ENCODE peak calls at places on chromosomes 12 and 14, in nine cellular contexts. One of them, this sample, is unnamed.

GRCh38 chr14:49971156-49972141 is 78.6 kb downstream of the ARF6 start:
- DNase-seq in AG10803: peak
- DNase-seq in progenitor cell of endocrine pancreas: no peak
- DNase-seq in stomach: no peak
- DNase-seq in heart right ventricle: no peak
- DNase-seq in mucosa of descending colon: peak
- DNase-seq in spleen: no peak
- DNase-seq in adrenal gland: no peak
- DNase-seq in lower lobe of right lung: no peak
- DNase-seq in this sample: peak

GRCh38 chr14:35934499-35934898 is 108.4 kb downstream of the BRMS1L start:
- DNase-seq in AG10803: no peak
- DNase-seq in progenitor cell of endocrine pancreas: no peak
- DNase-seq in stomach: no peak
- DNase-seq in heart right ventricle: no peak
- DNase-seq in mucosa of descending colon: no peak
- DNase-seq in spleen: no peak
- DNase-seq in adrenal gland: no peak
- DNase-seq in lower lobe of right lung: no peak
- DNase-seq in this sample: no peak

GRCh38 chr12:28793767-28794166 is 355.3 kb upstream of the FAR2 start:
- DNase-seq in AG10803: peak
- DNase-seq in progenitor cell of endocrine pancreas: no peak
- DNase-seq in stomach: no peak
- DNase-seq in heart right ventricle: no peak
- DNase-seq in mucosa of descending colon: no peak
- DNase-seq in spleen: no peak
- DNase-seq in adrenal gland: no peak
- DNase-seq in lower lobe of right lung: no peak
- DNase-seq in this sample: peak

GRCh38 chr12:88529531-88530488 is 50.5 kb downstream of the KITLG start:
- DNase-seq in AG10803: peak
- DNase-seq in progenitor cell of endocrine pancreas: no peak
- DNase-seq in stomach: no peak
- DNase-seq in heart right ventricle: no peak
- DNase-seq in mucosa of descending colon: peak
- DNase-seq in spleen: no peak
- DNase-seq in adrenal gland: no peak
- DNase-seq in lower lobe of right lung: no peak
- DNase-seq in this sample: no peak

GRCh38 chr14:22476882-22477281 is 112.1 kb downstream of the DAD1 start:
- DNase-seq in AG10803: no peak
- DNase-seq in progenitor cell of endocrine pancreas: no peak
- DNase-seq in stomach: no peak
- DNase-seq in heart right ventricle: no peak
- DNase-seq in mucosa of descending colon: no peak
- DNase-seq in spleen: no peak
- DNase-seq in adrenal gland: no peak
- DNase-seq in lower lobe of right lung: no peak
- DNase-seq in this sample: no peak

GRCh38 chr14:61140872-61141271 is 140.3 kb downstream of the TMEM30B start:
- DNase-seq in AG10803: peak
- DNase-seq in progenitor cell of endocrine pancreas: no peak
- DNase-seq in stomach: no peak
- DNase-seq in heart right ventricle: no peak
- DNase-seq in mucosa of descending colon: no peak
- DNase-seq in spleen: no peak
- DNase-seq in adrenal gland: no peak
- DNase-seq in lower lobe of right lung: no peak
- DNase-seq in this sample: peak

GRCh38 chr12:52637299-52637698 is 14.7 kb downstream of the KRT2 start:
- DNase-seq in AG10803: no peak
- DNase-seq in progenitor cell of endocrine pancreas: no peak
- DNase-seq in stomach: no peak
- DNase-seq in heart right ventricle: no peak
- DNase-seq in mucosa of descending colon: no peak
- DNase-seq in spleen: no peak
- DNase-seq in adrenal gland: no peak
- DNase-seq in lower lobe of right lung: no peak
- DNase-seq in this sample: no peak

GRCh38 chr12:12684375-12685106 is 11.4 kb downstream of the GPR19 start:
- DNase-seq in AG10803: peak
- DNase-seq in progenitor cell of endocrine pancreas: peak
- DNase-seq in stomach: no peak
- DNase-seq in heart right ventricle: peak
- DNase-seq in mucosa of descending colon: peak
- DNase-seq in spleen: no peak
- DNase-seq in adrenal gland: peak
- DNase-seq in lower lobe of right lung: no peak
- DNase-seq in this sample: peak

GRCh38 chr14:98136019-98136418 is 1136.0 kb downstream of the BCL11B start:
- DNase-seq in AG10803: no peak
- DNase-seq in progenitor cell of endocrine pancreas: no peak
- DNase-seq in stomach: no peak
- DNase-seq in heart right ventricle: no peak
- DNase-seq in mucosa of descending colon: no peak
- DNase-seq in spleen: no peak
- DNase-seq in adrenal gland: no peak
- DNase-seq in lower lobe of right lung: no peak
- DNase-seq in this sample: no peak

GRCh38 chr14:98140862-98141261 is 1131.1 kb downstream of the BCL11B start:
- DNase-seq in AG10803: no peak
- DNase-seq in progenitor cell of endocrine pancreas: no peak
- DNase-seq in stomach: no peak
- DNase-seq in heart right ventricle: no peak
- DNase-seq in mucosa of descending colon: no peak
- DNase-seq in spleen: no peak
- DNase-seq in adrenal gland: no peak
- DNase-seq in lower lobe of right lung: no peak
- DNase-seq in this sample: no peak

GRCh38 chr14:98137626-98138025 is 1134.4 kb downstream of the BCL11B start:
- DNase-seq in AG10803: peak
- DNase-seq in progenitor cell of endocrine pancreas: no peak
- DNase-seq in stomach: no peak
- DNase-seq in heart right ventricle: no peak
- DNase-seq in mucosa of descending colon: no peak
- DNase-seq in spleen: no peak
- DNase-seq in adrenal gland: no peak
- DNase-seq in lower lobe of right lung: no peak
- DNase-seq in this sample: no peak

GRCh38 chr14:98136420-98136819 is 1135.6 kb downstream of the BCL11B start:
- DNase-seq in AG10803: no peak
- DNase-seq in progenitor cell of endocrine pancreas: no peak
- DNase-seq in stomach: no peak
- DNase-seq in heart right ventricle: no peak
- DNase-seq in mucosa of descending colon: no peak
- DNase-seq in spleen: no peak
- DNase-seq in adrenal gland: no peak
- DNase-seq in lower lobe of right lung: no peak
- DNase-seq in this sample: no peak

GRCh38 chr14:98138666-98139065 is 1133.3 kb downstream of the BCL11B start:
- DNase-seq in AG10803: peak
- DNase-seq in progenitor cell of endocrine pancreas: no peak
- DNase-seq in stomach: no peak
- DNase-seq in heart right ventricle: no peak
- DNase-seq in mucosa of descending colon: peak
- DNase-seq in spleen: no peak
- DNase-seq in adrenal gland: peak
- DNase-seq in lower lobe of right lung: no peak
- DNase-seq in this sample: peak
- TF ChIP-seq CTCF in AG10803: peak
- TF ChIP-seq CTCF in progenitor cell of endocrine pancreas: peak
- TF ChIP-seq CTCF in stomach: no peak
- TF ChIP-seq CTCF in heart right ventricle: peak
- TF ChIP-seq CTCF in mucosa of descending colon: peak
- TF ChIP-seq CTCF in spleen: peak
- TF ChIP-seq CTCF in adrenal gland: peak
- TF ChIP-seq CTCF in lower lobe of right lung: peak
- TF ChIP-seq CTCF in this sample: no peak

GRCh38 chr14:103503296-103503695 is 19.3 kb downstream of the CKB start:
- DNase-seq in AG10803: no peak
- DNase-seq in progenitor cell of endocrine pancreas: no peak
- DNase-seq in stomach: no peak
- DNase-seq in heart right ventricle: no peak
- DNase-seq in mucosa of descending colon: no peak
- DNase-seq in spleen: no peak
- DNase-seq in adrenal gland: peak
- DNase-seq in lower lobe of right lung: no peak
- DNase-seq in this sample: no peak

GRCh38 chr14:103507751-103508150 is 14.9 kb downstream of the CKB start:
- DNase-seq in AG10803: no peak
- DNase-seq in progenitor cell of endocrine pancreas: no peak
- DNase-seq in stomach: no peak
- DNase-seq in heart right ventricle: no peak
- DNase-seq in mucosa of descending colon: no peak
- DNase-seq in spleen: no peak
- DNase-seq in adrenal gland: no peak
- DNase-seq in lower lobe of right lung: no peak
- DNase-seq in this sample: no peak

GRCh38 chr14:103502877-103503276 is 19.8 kb downstream of the CKB start:
- DNase-seq in AG10803: no peak
- DNase-seq in progenitor cell of endocrine pancreas: no peak
- DNase-seq in stomach: no peak
- DNase-seq in heart right ventricle: no peak
- DNase-seq in mucosa of descending colon: no peak
- DNase-seq in spleen: no peak
- DNase-seq in adrenal gland: no peak
- DNase-seq in lower lobe of right lung: no peak
- DNase-seq in this sample: no peak

GRCh38 chr14:103501921-103502669 is 20.5 kb downstream of the CKB start:
- DNase-seq in AG10803: no peak
- DNase-seq in progenitor cell of endocrine pancreas: no peak
- DNase-seq in stomach: no peak
- DNase-seq in heart right ventricle: no peak
- DNase-seq in mucosa of descending colon: no peak
- DNase-seq in spleen: no peak
- DNase-seq in adrenal gland: peak
- DNase-seq in lower lobe of right lung: no peak
- DNase-seq in this sample: no peak

GRCh38 chr14:103504991-103505565 is 17.6 kb downstream of the CKB start:
- DNase-seq in AG10803: no peak
- DNase-seq in progenitor cell of endocrine pancreas: no peak
- DNase-seq in stomach: no peak
- DNase-seq in heart right ventricle: no peak
- DNase-seq in mucosa of descending colon: no peak
- DNase-seq in spleen: no peak
- DNase-seq in adrenal gland: peak
- DNase-seq in lower lobe of right lung: no peak
- DNase-seq in this sample: no peak
- TF ChIP-seq CTCF in AG10803: peak
- TF ChIP-seq CTCF in progenitor cell of endocrine pancreas: peak
- TF ChIP-seq CTCF in stomach: no peak
- TF ChIP-seq CTCF in heart right ventricle: no peak
- TF ChIP-seq CTCF in mucosa of descending colon: no peak
- TF ChIP-seq CTCF in spleen: no peak
- TF ChIP-seq CTCF in adrenal gland: peak
- TF ChIP-seq CTCF in lower lobe of right lung: no peak
- TF ChIP-seq CTCF in this sample: no peak

GRCh38 chr12:123141615-123142517 is 9.0 kb downstream of the PITPNM2 start:
- DNase-seq in AG10803: peak
- DNase-seq in progenitor cell of endocrine pancreas: no peak
- DNase-seq in stomach: peak
- DNase-seq in heart right ventricle: peak
- DNase-seq in mucosa of descending colon: peak
- DNase-seq in spleen: no peak
- DNase-seq in adrenal gland: peak
- DNase-seq in lower lobe of right lung: no peak
- DNase-seq in this sample: peak

GRCh38 chr12:123145211-123145610 is 5.7 kb downstream of the PITPNM2 start:
- DNase-seq in AG10803: no peak
- DNase-seq in progenitor cell of endocrine pancreas: no peak
- DNase-seq in stomach: no peak
- DNase-seq in heart right ventricle: no peak
- DNase-seq in mucosa of descending colon: no peak
- DNase-seq in spleen: no peak
- DNase-seq in adrenal gland: no peak
- DNase-seq in lower lobe of right lung: no peak
- DNase-seq in this sample: no peak

GRCh38 chr12:123143753-123144461 is 7.0 kb downstream of the PITPNM2 start:
- DNase-seq in AG10803: no peak
- DNase-seq in progenitor cell of endocrine pancreas: no peak
- DNase-seq in stomach: no peak
- DNase-seq in heart right ventricle: no peak
- DNase-seq in mucosa of descending colon: no peak
- DNase-seq in spleen: no peak
- DNase-seq in adrenal gland: no peak
- DNase-seq in lower lobe of right lung: no peak
- DNase-seq in this sample: no peak

GRCh38 chr12:123142518-123142840 is 8.4 kb downstream of the PITPNM2 start:
- DNase-seq in AG10803: peak
- DNase-seq in progenitor cell of endocrine pancreas: no peak
- DNase-seq in stomach: no peak
- DNase-seq in heart right ventricle: no peak
- DNase-seq in mucosa of descending colon: no peak
- DNase-seq in spleen: no peak
- DNase-seq in adrenal gland: no peak
- DNase-seq in lower lobe of right lung: no peak
- DNase-seq in this sample: peak

DNA sequence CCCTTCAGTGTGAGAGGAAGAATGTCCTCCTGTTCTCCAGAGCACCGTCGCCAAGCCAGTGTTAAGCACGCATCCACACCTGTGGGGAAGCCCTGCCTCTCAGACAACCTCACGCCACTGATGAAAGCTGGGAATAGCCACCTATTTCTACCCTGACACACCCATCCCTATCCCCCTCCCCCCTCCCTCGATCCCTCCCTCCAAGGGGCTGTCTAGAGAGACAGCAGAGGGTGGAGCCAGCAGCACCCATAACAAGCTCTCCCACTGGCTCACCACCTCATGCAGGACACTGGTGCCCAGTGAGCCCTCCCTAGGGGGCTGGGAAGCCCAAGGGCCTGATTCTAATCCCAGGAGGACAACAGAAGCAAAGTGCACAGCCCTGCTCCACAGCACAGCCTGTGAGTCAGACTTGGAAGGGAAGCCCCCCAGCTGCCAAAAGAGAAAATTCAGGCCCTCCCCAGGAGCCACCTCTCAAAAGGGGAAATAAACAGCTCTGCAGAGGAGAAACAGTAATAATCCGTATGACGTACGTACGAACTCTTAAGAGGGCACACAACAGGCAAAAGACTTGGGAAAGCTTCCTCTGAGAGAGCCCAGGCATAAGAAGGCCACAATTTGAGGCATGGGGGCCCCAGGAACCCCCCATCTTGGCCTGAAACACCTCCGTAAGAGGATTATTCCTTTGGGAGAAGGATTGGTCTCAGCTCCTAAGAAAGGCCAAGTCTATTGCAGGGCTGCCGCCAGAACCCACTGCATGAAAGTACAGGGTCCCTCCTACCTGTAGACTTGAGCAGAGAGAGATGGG is 7.7 kb downstream of the PITPNM2 start:
- DNase-seq in AG10803: no peak
- DNase-seq in progenitor cell of endocrine pancreas: no peak
- DNase-seq in stomach: no peak
- DNase-seq in heart right ventricle: no peak
- DNase-seq in mucosa of descending colon: peak
- DNase-seq in spleen: no peak
- DNase-seq in adrenal gland: peak
- DNase-seq in lower lobe of right lung: peak
- DNase-seq in this sample: no peak
- TF ChIP-seq CTCF in AG10803: no peak
- TF ChIP-seq CTCF in progenitor cell of endocrine pancreas: no peak
- TF ChIP-seq CTCF in stomach: no peak
- TF ChIP-seq CTCF in heart right ventricle: no peak
- TF ChIP-seq CTCF in mucosa of descending colon: no peak
- TF ChIP-seq CTCF in spleen: no peak
- TF ChIP-seq CTCF in adrenal gland: no peak
- TF ChIP-seq CTCF in lower lobe of right lung: no peak
- TF ChIP-seq CTCF in this sample: no peak

GRCh38 chr12:73935817-73936216 is 601.8 kb upstream of the ATXN7L3B start:
- DNase-seq in AG10803: no peak
- DNase-seq in progenitor cell of endocrine pancreas: no peak
- DNase-seq in stomach: no peak
- DNase-seq in heart right ventricle: no peak
- DNase-seq in mucosa of descending colon: no peak
- DNase-seq in spleen: no peak
- DNase-seq in adrenal gland: no peak
- DNase-seq in lower lobe of right lung: no peak
- DNase-seq in this sample: no peak
- TF ChIP-seq CTCF in AG10803: no peak
- TF ChIP-seq CTCF in progenitor cell of endocrine pancreas: peak
- TF ChIP-seq CTCF in stomach: no peak
- TF ChIP-seq CTCF in heart right ventricle: no peak
- TF ChIP-seq CTCF in mucosa of descending colon: no peak
- TF ChIP-seq CTCF in spleen: no peak
- TF ChIP-seq CTCF in adrenal gland: no peak
- TF ChIP-seq CTCF in lower lobe of right lung: no peak
- TF ChIP-seq CTCF in this sample: no peak